ENCODE peak calls at places on chromosomes 4 and X, in seven cellular contexts. One of them, this sample, is unnamed.

GRCh38 chr4:24063771-24064170 is 173.9 kb upstream of the PPARGC1A start:
- DNase-seq in D341Med: no peak
- DNase-seq in GM12892: no peak
- DNase-seq in T follicular helper cell: no peak
- DNase-seq in pancreas: no peak
- DNase-seq in Caco-2: no peak
- DNase-seq in NCI-H1436: no peak
- DNase-seq in this sample: no peak

GRCh38 chr4:180330521-180330920 is 1912.7 kb upstream of the TENM3 start:
- DNase-seq in Caco-2: no peak
- DNase-seq in T follicular helper cell: no peak
- DNase-seq in pancreas: no peak
- DNase-seq in GM12892: no peak
- DNase-seq in D341Med: no peak
- DNase-seq in NCI-H1436: no peak
- DNase-seq in this sample: peak; percentile 19

GRCh38 chr4:143185253-143186107 is 763 bp downstream of the USP38 start:
- DNase-seq in NCI-H1436: no peak
- DNase-seq in GM12892: no peak
- DNase-seq in pancreas: peak; percentile 42
- DNase-seq in D341Med: no peak
- DNase-seq in Caco-2: peak; percentile 35
- DNase-seq in T follicular helper cell: peak; percentile 6
- DNase-seq in this sample: no peak

GRCh38 chr4:109559625-109559982 is 442 bp upstream of the MCUB start:
- DNase-seq in pancreas: peak; percentile 17
- DNase-seq in T follicular helper cell: no peak
- DNase-seq in Caco-2: no peak
- DNase-seq in NCI-H1436: no peak
- DNase-seq in GM12892: peak; percentile 36
- DNase-seq in D341Med: peak; percentile 44
- DNase-seq in this sample: peak; percentile 68

GRCh38 chr4:8086751-8087445 is 71.7 kb downstream of the ABLIM2 start:
- DNase-seq in D341Med: no peak
- DNase-seq in Caco-2: no peak
- DNase-seq in T follicular helper cell: no peak
- DNase-seq in NCI-H1436: no peak
- DNase-seq in GM12892: no peak
- DNase-seq in pancreas: no peak
- DNase-seq in this sample: no peak

GRCh38 chrX:30570505-30570904 is 7.1 kb downstream of the TASL start:
- DNase-seq in D341Med: peak; percentile 9
- DNase-seq in Caco-2: no peak
- DNase-seq in T follicular helper cell: no peak
- DNase-seq in pancreas: no peak
- DNase-seq in GM12892: no peak
- DNase-seq in NCI-H1436: no peak
- DNase-seq in this sample: peak; percentile 26

GRCh38 chrX:13376857-13377441 is 57.1 kb upstream of the ATXN3L start:
- DNase-seq in T follicular helper cell: no peak
- DNase-seq in NCI-H1436: peak; percentile 23
- DNase-seq in pancreas: no peak
- DNase-seq in D341Med: peak; percentile 58
- DNase-seq in GM12892: no peak
- DNase-seq in Caco-2: no peak
- DNase-seq in this sample: peak; percentile 90

GRCh38 chr4:153131478-153132069 is 72.7 kb upstream of the TRIM2 start:
- DNase-seq in Caco-2: no peak
- DNase-seq in GM12892: no peak
- DNase-seq in D341Med: no peak
- DNase-seq in pancreas: no peak
- DNase-seq in T follicular helper cell: no peak
- DNase-seq in NCI-H1436: no peak
- DNase-seq in this sample: no peak

GRCh38 chr4:177308842-177309524 is 691 bp upstream of the NEIL3 start:
- DNase-seq in T follicular helper cell: no peak
- DNase-seq in pancreas: no peak
- DNase-seq in NCI-H1436: no peak
- DNase-seq in D341Med: no peak
- DNase-seq in Caco-2: no peak
- DNase-seq in GM12892: no peak
- DNase-seq in this sample: no peak

GRCh38 chr4:24630937-24631336 is 46.6 kb upstream of the DHX15 start:
- DNase-seq in Caco-2: no peak
- DNase-seq in D341Med: no peak
- DNase-seq in pancreas: no peak
- DNase-seq in GM12892: no peak
- DNase-seq in NCI-H1436: no peak
- DNase-seq in T follicular helper cell: no peak
- DNase-seq in this sample: no peak

GRCh38 chr4:78510108-78510507 is 41.5 kb upstream of the ANXA3 start:
- DNase-seq in NCI-H1436: no peak
- DNase-seq in pancreas: no peak
- DNase-seq in GM12892: no peak
- DNase-seq in T follicular helper cell: no peak
- DNase-seq in Caco-2: no peak
- DNase-seq in D341Med: no peak
- DNase-seq in this sample: no peak

GRCh38 chr4:17781072-17781830 is at the start of gene FAM184B:
- DNase-seq in D341Med: no peak
- DNase-seq in pancreas: no peak
- DNase-seq in NCI-H1436: no peak
- DNase-seq in T follicular helper cell: no peak
- DNase-seq in Caco-2: no peak
- DNase-seq in GM12892: no peak
- DNase-seq in this sample: peak; percentile 54

GRCh38 chrX:53681661-53682060 is 4.9 kb downstream of the HUWE1 start:
- DNase-seq in Caco-2: no peak
- DNase-seq in GM12892: no peak
- DNase-seq in T follicular helper cell: no peak
- DNase-seq in pancreas: no peak
- DNase-seq in NCI-H1436: no peak
- DNase-seq in D341Med: no peak
- DNase-seq in this sample: peak; percentile 7

GRCh38 chr4:6420036-6420435 is 52.4 kb downstream of the PPP2R2C start:
- DNase-seq in GM12892: no peak
- DNase-seq in T follicular helper cell: no peak
- DNase-seq in Caco-2: no peak
- DNase-seq in D341Med: no peak
- DNase-seq in NCI-H1436: no peak
- DNase-seq in pancreas: no peak
- DNase-seq in this sample: no peak

GRCh38 chr4:182827981-182828677 is 89.1 kb downstream of the DCTD start:
- DNase-seq in NCI-H1436: no peak
- DNase-seq in D341Med: no peak
- DNase-seq in T follicular helper cell: no peak
- DNase-seq in pancreas: no peak
- DNase-seq in Caco-2: no peak
- DNase-seq in GM12892: no peak
- DNase-seq in this sample: no peak

GRCh38 chr4:80201326-80202151 is 4.2 kb downstream of the PRDM8 start:
- DNase-seq in D341Med: no peak
- DNase-seq in NCI-H1436: peak; percentile 54
- DNase-seq in pancreas: no peak
- DNase-seq in Caco-2: no peak
- DNase-seq in T follicular helper cell: peak; percentile 51
- DNase-seq in GM12892: no peak
- DNase-seq in this sample: peak; percentile 62

GRCh38 chr4:140330311-140330900 is 43.0 kb upstream of the SCOC start:
- DNase-seq in T follicular helper cell: no peak
- DNase-seq in Caco-2: no peak
- DNase-seq in NCI-H1436: no peak
- DNase-seq in pancreas: no peak
- DNase-seq in GM12892: no peak
- DNase-seq in D341Med: no peak
- DNase-seq in this sample: peak; percentile 53

GRCh38 chrX:119726900-119727555 is 31.4 kb upstream of the SOWAHD start:
- DNase-seq in T follicular helper cell: peak; percentile 1
- DNase-seq in GM12892: no peak
- DNase-seq in Caco-2: no peak
- DNase-seq in pancreas: no peak
- DNase-seq in D341Med: no peak
- DNase-seq in NCI-H1436: no peak
- DNase-seq in this sample: no peak

GRCh38 chr4:76801621-76802545 is 96.1 kb downstream of the SOWAHB start:
- DNase-seq in Caco-2: no peak
- DNase-seq in GM12892: no peak
- DNase-seq in NCI-H1436: no peak
- DNase-seq in T follicular helper cell: no peak
- DNase-seq in pancreas: no peak
- DNase-seq in D341Med: peak; percentile 66
- DNase-seq in this sample: peak; percentile 45

GRCh38 chr4:872241-872981 is 46.5 kb upstream of the CPLX1 start:
- DNase-seq in T follicular helper cell: no peak
- DNase-seq in Caco-2: no peak
- DNase-seq in pancreas: no peak
- DNase-seq in D341Med: no peak
- DNase-seq in NCI-H1436: no peak
- DNase-seq in GM12892: no peak
- DNase-seq in this sample: no peak

GRCh38 chr4:174260099-174260498 is 23.4 kb downstream of the FBXO8 start:
- DNase-seq in Caco-2: no peak
- DNase-seq in T follicular helper cell: no peak
- DNase-seq in pancreas: no peak
- DNase-seq in D341Med: no peak
- DNase-seq in NCI-H1436: no peak
- DNase-seq in GM12892: no peak
- DNase-seq in this sample: no peak

GRCh38 chr4:20203508-20203907 is 48.2 kb upstream of the SLIT2 start:
- DNase-seq in Caco-2: no peak
- DNase-seq in D341Med: no peak
- DNase-seq in NCI-H1436: no peak
- DNase-seq in T follicular helper cell: no peak
- DNase-seq in pancreas: no peak
- DNase-seq in GM12892: no peak
- DNase-seq in this sample: peak; percentile 8